ENCODE peak calls at places on chromosome 13, in nine cellular contexts. Q, V, A, L, Y, T, E, F and N are unnamed samples. For H3K4me1, the result is how much of the 10 kb centered on the place peaks cover.

GRCh38 chr13:53873558-53873957 is 844.9 kb downstream of the OLFM4 start:
- DNase-seq in L (no peak), F (no peak), A (no peak), E (no peak), Y (peak), V (no peak), T (no peak), Q (no peak), N (no peak)

GRCh38 chr13:104571161-104571889 is 1505.1 kb upstream of the SLC10A2 start:
- DNase-seq in V (no peak), Q (no peak), A (peak), T (peak), Y (peak), E (no peak), F (peak), L (peak), N (peak)

GRCh38 chr13:58025821-58026220 is 394.3 kb downstream of the PCDH17 start:
- DNase-seq in F (no peak), E (no peak), V (no peak), A (no peak), Q (no peak), L (no peak), T (no peak), Y (no peak), N (no peak)

GRCh38 chr13:52738719-52739467 is 727 bp downstream of the CNMD start:
- DNase-seq in V (no peak), E (peak), T (no peak), Y (peak), F (no peak), L (no peak), A (no peak), Q (no peak), N (no peak)

GRCh38 chr13:98571955-98572662 is 4.8 kb downstream of the STK24 start:
- DNase-seq in Y (no peak), F (no peak), L (peak), V (no peak), E (no peak), T (no peak), A (no peak), Q (no peak), N (no peak)

GRCh38 chr13:99704390-99704789 is 203.1 kb downstream of the TM9SF2 start:
- DNase-seq in A (no peak), F (no peak), V (no peak), T (no peak), Y (no peak), E (no peak), L (no peak), Q (no peak), N (no peak)

GRCh38 chr13:65656740-65657329 is 1573.3 kb downstream of the PCDH9 start:
- DNase-seq in V (no peak), F (no peak), T (no peak), L (peak), Q (no peak), E (no peak), Y (no peak), A (no peak), N (no peak)

GRCh38 chr13:52070929-52071523 is 46.5 kb downstream of the UTP14C start:
- DNase-seq in E (no peak), V (no peak), Q (no peak), F (no peak), A (no peak), L (peak), T (no peak), Y (no peak), N (no peak)

GRCh38 chr13:106911602-106912001 is 343.7 kb upstream of the ARGLU1 start:
- DNase-seq in Y (no peak), F (no peak), Q (no peak), L (no peak), V (no peak), E (no peak), T (no peak), A (no peak), N (no peak)

GRCh38 chr13:94345374-94346195 is 133.9 kb downstream of the DCT start:
- DNase-seq in Q (no peak), L (peak), E (no peak), T (no peak), Y (no peak), F (no peak), A (no peak), V (no peak), N (no peak)

GRCh38 chr13:50128406-50129048 is 113.3 kb downstream of the KCNRG start:
- DNase-seq in V (no peak), Y (peak), Q (no peak), A (no peak), T (no peak), F (no peak), E (no peak), L (no peak), N (no peak)

GRCh38 chr13:46648166-46648607 is 95.2 kb downstream of the LRCH1 start:
- DNase-seq in L (peak), T (no peak), F (no peak), V (no peak), Y (peak), Q (no peak), E (no peak), A (peak), N (no peak)

GRCh38 chr13:48400090-48400694 is 12.7 kb downstream of the LPAR6 start:
- DNase-seq in L (no peak), F (no peak), T (no peak), Q (no peak), A (no peak), Y (no peak), V (no peak), E (no peak), N (no peak)

DNA sequence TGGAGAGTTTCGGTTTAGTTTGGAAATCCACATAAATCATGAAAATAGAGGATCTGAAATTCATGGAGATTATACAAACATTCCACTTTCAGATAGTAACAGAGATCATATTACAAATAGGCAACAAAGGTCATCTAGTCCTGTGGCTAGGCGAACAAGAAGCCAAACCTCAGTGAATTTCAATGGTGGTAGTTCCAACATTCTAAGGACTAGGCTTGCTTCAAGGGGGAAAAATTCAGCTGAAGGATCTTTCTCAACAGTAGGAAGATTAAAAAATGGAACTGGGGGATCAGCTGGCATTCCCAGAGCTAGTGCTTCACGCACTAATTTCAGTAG is 47.0 kb downstream of the FOXO1 start:
- DNase-seq in V (no peak), Y (no peak), E (no peak), L (no peak), A (no peak), T (no peak), Q (no peak), F (no peak), N (no peak)
- H3K4me1 ChIP-seq in V (under half), Y (under half), E (half or more), L (under half), A (half or more), T (under half), Q (under half), F (under half), N (under half)

DNA sequence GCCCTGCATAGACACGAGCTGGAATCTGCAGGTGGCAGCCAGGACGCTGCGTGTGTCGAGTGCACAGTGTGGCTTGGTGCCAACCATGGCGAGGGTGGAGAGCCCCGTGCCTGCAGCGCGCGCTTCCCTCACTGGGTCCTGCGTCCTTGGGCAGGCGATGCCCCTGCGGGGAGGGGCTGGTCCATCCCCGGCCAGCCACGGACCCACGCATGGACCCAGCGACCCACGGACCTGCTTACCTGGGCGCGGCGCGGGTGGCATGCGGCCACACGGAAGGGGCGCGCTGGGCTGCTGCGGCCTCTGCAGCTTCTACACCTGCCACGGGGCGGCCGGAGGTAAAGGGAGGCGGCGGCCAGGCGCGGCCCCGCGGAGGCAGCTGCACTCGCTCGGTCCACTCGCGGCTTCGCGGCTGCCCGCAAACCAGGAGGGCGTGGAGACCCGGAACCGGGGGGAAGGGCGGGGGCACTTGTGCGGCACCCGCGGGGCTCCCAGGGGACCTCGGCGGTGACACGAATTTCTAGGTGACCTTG is 569 bp upstream of the MCF2L start:
- DNase-seq in Y (peak), F (no peak), V (peak), A (peak), T (peak), L (no peak), Q (no peak), E (peak), N (peak)
- TF ChIP-seq CTCF in Y (peak), F (no peak), V (no peak), A (no peak), T (no peak), L (no peak), Q (peak), E (peak), N (no peak)

GRCh38 chr13:23750383-23751121 is 138.6 kb downstream of the MIPEP start:
- DNase-seq in L (peak), T (no peak), Y (no peak), F (no peak), V (no peak), Q (no peak), E (no peak), A (peak), N (no peak)
- H3K4me3 ChIP-seq in L (no peak), T (no peak), Y (no peak), F (no peak), V (no peak), Q (no peak), E (no peak), A (no peak), N (no peak)

GRCh38 chr13:44768233-44768632 is 192.1 kb upstream of the TSC22D1 start:
- DNase-seq in E (no peak), A (no peak), F (no peak), Q (no peak), T (no peak), V (no peak), Y (no peak), L (no peak), N (no peak)
- H3K4me1 ChIP-seq in E (under half), A (under half), F (under half), Q (under half), T (under half), V (under half), Y (under half), L (under half), N (under half)

GRCh38 chr13:20390526-20391175 is 135.0 kb downstream of the CRYL1 start:
- DNase-seq in F (no peak), L (no peak), A (no peak), Y (peak), Q (no peak), E (no peak), T (no peak), V (no peak), N (no peak)
- TF ChIP-seq CTCF in F (no peak), L (no peak), A (no peak), Y (no peak), Q (no peak), E (no peak), T (no peak), V (no peak), N (no peak)

GRCh38 chr13:30119476-30119875 is 187.9 kb downstream of the KATNAL1 start:
- DNase-seq in Y (no peak), Q (no peak), F (no peak), V (no peak), A (no peak), E (peak), L (peak), T (no peak), N (no peak)
- H3K4me3 ChIP-seq in Y (no peak), Q (no peak), F (no peak), V (no peak), A (no peak), E (no peak), L (no peak), T (no peak), N (no peak)